ENCODE peak calls at places on chromosomes 11 and 22, in seven cellular contexts. W, C, A, L, T, S and B are unnamed samples.
A peak's percentile ranks its signal among the peaks of the same experiment; 100 is the strongest.

GRCh38 chr11:12840871-12841516 is 166.8 kb downstream of the TEAD1 start:
- DNase-seq in W (no peak), C (no peak), A (peak; percentile 34), L (no peak), T (no peak), S (no peak), B (peak; percentile 52)

GRCh38 chr11:65352783-65353182 is 1.8 kb upstream of the TIGD3 start:
- DNase-seq in W (no peak), C (no peak), A (peak; percentile 50), L (no peak), T (no peak), S (no peak), B (peak; percentile 32)

GRCh38 chr11:119115484-119116234 is 5.7 kb upstream of the HINFP start:
- DNase-seq in W (peak; percentile 52), C (no peak), A (no peak), L (peak; percentile 58), T (peak; percentile 59), S (no peak), B (no peak)

GRCh38 chr11:115701284-115701875 is 197.2 kb upstream of the CADM1 start:
- DNase-seq in W (no peak), C (no peak), A (no peak), L (no peak), T (no peak), S (no peak), B (no peak)

GRCh38 chr11:128776434-128777284 is 82.8 kb downstream of the FLI1 start:
- DNase-seq in W (peak; percentile 47), C (no peak), A (peak; percentile 55), L (peak; percentile 52), T (no peak), S (no peak), B (peak; percentile 33)

GRCh38 chr11:115607621-115608191 is 103.5 kb upstream of the CADM1 start:
- DNase-seq in W (no peak), C (no peak), A (no peak), L (no peak), T (no peak), S (no peak), B (no peak)

GRCh38 chr22:36562261-36562835 is 33.4 kb upstream of the EIF3D start:
- DNase-seq in W (no peak), C (no peak), A (peak; percentile 75), L (no peak), T (no peak), S (no peak), B (peak; percentile 43)

GRCh38 chr11:73321342-73322110 is 13.4 kb downstream of the ARHGEF17 start:
- DNase-seq in W (no peak), C (no peak), A (peak; percentile 66), L (no peak), T (no peak), S (no peak), B (peak; percentile 84)

GRCh38 chr11:82557274-82557673 is 176.4 kb downstream of the FAM181B start:
- DNase-seq in W (peak; percentile 3), C (no peak), A (no peak), L (peak; percentile 36), T (no peak), S (no peak), B (no peak)

GRCh38 chr11:95078526-95078925 is 11.1 kb upstream of the ENDOD1 start:
- DNase-seq in W (no peak), C (no peak), A (no peak), L (no peak), T (no peak), S (no peak), B (peak; percentile 6)

GRCh38 chr11:72113170-72113808 is 794 bp upstream of the ANAPC15 start:
- DNase-seq in W (peak; percentile 23), C (no peak), A (peak; percentile 28), L (no peak), T (no peak), S (no peak), B (peak; percentile 52)

GRCh38 chr22:33789690-33790253 is 130.5 kb downstream of the LARGE1 start:
- DNase-seq in W (peak; percentile 29), C (no peak), A (no peak), L (no peak), T (no peak), S (no peak), B (no peak)

GRCh38 chr11:32435511-32435946 is at the start of gene WT1:
- DNase-seq in W (no peak), C (no peak), A (peak; percentile 61), L (no peak), T (no peak), S (no peak), B (no peak)

GRCh38 chr22:32286290-32286840 is 31.2 kb upstream of the SLC5A4 start:
- DNase-seq in W (no peak), C (no peak), A (no peak), L (no peak), T (no peak), S (no peak), B (no peak)

GRCh38 chr11:128603752-128604472 is 16.6 kb upstream of the ETS1 start:
- DNase-seq in W (no peak), C (no peak), A (no peak), L (no peak), T (no peak), S (no peak), B (no peak)

DNA sequence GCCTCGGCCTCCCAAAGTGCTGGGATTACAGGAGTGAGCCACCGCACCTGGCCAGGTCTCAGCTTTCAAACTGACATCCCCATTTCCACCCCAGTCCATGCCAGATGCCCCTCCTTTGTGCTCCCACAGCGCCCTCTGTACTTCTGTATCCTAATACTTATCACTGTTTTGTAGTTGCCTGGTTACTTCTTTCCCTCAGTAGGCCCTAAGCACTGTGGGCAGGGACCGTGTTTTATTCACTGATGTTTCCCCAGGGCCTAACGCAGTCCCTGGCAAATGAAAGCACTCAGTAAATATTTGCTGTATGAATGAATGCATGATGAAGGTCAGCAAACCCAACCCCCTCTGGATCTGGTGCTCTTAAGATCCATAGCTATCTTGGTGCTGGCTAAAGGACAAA is 2.2 kb upstream of the TRIM3 start:
- DNase-seq in W (no peak), C (no peak), A (no peak), L (peak; percentile 88), T (no peak), S (no peak), B (no peak)
- TF ChIP-seq CTCF in W (no peak), C (no peak), A (no peak), L (no peak), T (no peak), S (peak; percentile 3), B (no peak)

GRCh38 chr22:38214248-38215056 is 12.7 kb downstream of the MAFF start:
- DNase-seq in W (peak; percentile 73), C (no peak), A (peak; percentile 58), L (peak; percentile 67), T (no peak), S (no peak), B (peak; percentile 49)
- TF ChIP-seq CTCF in W (no peak), C (no peak), A (no peak), L (no peak), T (no peak), S (no peak), B (no peak)

GRCh38 chr11:56509439-56509838 is 18.3 kb upstream of the OR5M8 start:
- DNase-seq in W (no peak), C (no peak), A (no peak), L (no peak), T (no peak), S (no peak), B (no peak)
- TF ChIP-seq CTCF in W (no peak), C (no peak), A (no peak), L (no peak), T (no peak), S (no peak), B (no peak)

GRCh38 chr22:38965614-38966378 is 8.4 kb downstream of the APOBEC3A start:
- DNase-seq in W (no peak), C (no peak), A (no peak), L (no peak), T (no peak), S (no peak), B (no peak)
- TF ChIP-seq CTCF in W (no peak), C (peak; percentile 3), A (no peak), L (no peak), T (no peak), S (no peak), B (no peak)

GRCh38 chr11:36153581-36153980 is 135.6 kb downstream of the COMMD9 start:
- DNase-seq in W (no peak), C (no peak), A (no peak), L (no peak), T (no peak), S (no peak), B (peak; percentile 35)
- TF ChIP-seq CTCF in W (no peak), C (peak; percentile 25), A (no peak), L (no peak), T (no peak), S (no peak), B (no peak)

GRCh38 chr22:21738966-21739365 is 3.4 kb upstream of the YPEL1 start:
- DNase-seq in W (no peak), C (no peak), A (no peak), L (no peak), T (no peak), S (no peak), B (no peak)
- TF ChIP-seq CTCF in W (no peak), C (no peak), A (no peak), L (no peak), T (no peak), S (no peak), B (no peak)

GRCh38 chr11:117468888-117469287 is 141.2 kb downstream of the CEP164 start:
- DNase-seq in W (no peak), C (no peak), A (no peak), L (no peak), T (no peak), S (no peak), B (no peak)
- TF ChIP-seq CTCF in W (no peak), C (no peak), A (no peak), L (no peak), T (no peak), S (no peak), B (no peak)